ENCODE peak calls at places on chromosomes 7 and 10, in five cellular contexts. X is naive thymus-derived CD8-positive, alpha-beta T cell; R is hippocampal formation; N is brain microvascular endothelial cell; P is AG09309. U is an unnamed sample.

GRCh38 chr10:8665322-8665721 is 610.8 kb downstream of the GATA3 start:
- DNase-seq in X (no peak), R (no peak), N (no peak), P (no peak), U (peak; percentile 94)

GRCh38 chr10:6953131-6953834 is 373.2 kb upstream of the PRKCQ start:
- DNase-seq in X (no peak), R (no peak), N (no peak), P (no peak), U (no peak)

GRCh38 chr10:10897400-10897799 is 120.3 kb upstream of the CELF2 start:
- DNase-seq in X (no peak), R (no peak), N (no peak), P (no peak), U (no peak)

GRCh38 chr7:46285856-46286255 is 364.8 kb upstream of the IGFBP3 start:
- DNase-seq in X (no peak), R (no peak), N (no peak), P (no peak), U (no peak)

GRCh38 chr7:2754086-2754485 is 66.1 kb downstream of the AMZ1 start:
- DNase-seq in X (no peak), R (peak; percentile 35), N (peak; percentile 30), P (no peak), U (no peak)

GRCh38 chr7:21108182-21108581 is 319.7 kb upstream of the SP4 start:
- DNase-seq in X (no peak), R (no peak), N (no peak), P (no peak), U (no peak)

GRCh38 chr10:53664620-53665019 is 892.0 kb upstream of the MBL2 start:
- DNase-seq in X (no peak), R (no peak), N (no peak), P (no peak), U (no peak)

GRCh38 chr7:69982197-69982596 is 383.9 kb downstream of the AUTS2 start:
- DNase-seq in X (no peak), R (no peak), N (peak; percentile 5), P (no peak), U (no peak)

GRCh38 chr10:69739561-69739960 is 62.1 kb upstream of the COL13A1 start:
- DNase-seq in X (no peak), R (no peak), N (no peak), P (no peak), U (no peak)

GRCh38 chr10:13067431-13067830 is 32.5 kb upstream of the OPTN start:
- DNase-seq in X (no peak), R (no peak), N (no peak), P (no peak), U (no peak)

GRCh38 chr7:105011771-105012502 is 2.1 kb upstream of the KMT2E start:
- DNase-seq in X (no peak), R (no peak), N (no peak), P (no peak), U (no peak)

GRCh38 chr10:51083280-51083986 is 9.1 kb downstream of the PRKG1 start:
- DNase-seq in X (no peak), R (no peak), N (no peak), P (no peak), U (no peak)

GRCh38 chr10:59872892-59873463 is 33.4 kb downstream of the CCDC6 start:
- DNase-seq in X (peak; percentile 10), R (no peak), N (peak; percentile 92), P (no peak), U (no peak)

GRCh38 chr10:133455611-133456031 is 1.9 kb downstream of the SCART1 start:
- DNase-seq in X (no peak), R (no peak), N (no peak), P (no peak), U (no peak)

GRCh38 chr7:155533120-155533826 is 13.1 kb downstream of the CNPY1 start:
- DNase-seq in X (peak; percentile 5), R (no peak), N (no peak), P (no peak), U (no peak)

GRCh38 chr7:140877249-140877524 is 47.5 kb downstream of the BRAF start:
- DNase-seq in X (no peak), R (no peak), N (no peak), P (no peak), U (no peak)

GRCh38 chr10:79928028-79928583 is 20.8 kb downstream of the SFTPD start:
- DNase-seq in X (no peak), R (no peak), N (no peak), P (no peak), U (no peak)

U was measured in MV-4-11.